ENCODE peak calls at places on chromosomes 1 and 21, in seven cellular contexts. C, U, I, X, Z, A and V are unnamed samples.

GRCh38 chr21:28798798-28799197 is 193.9 kb downstream of the LTN1 start:
- DNase-seq in A (peak; percentile 64), X (no peak), U (no peak), I (no peak), Z (no peak), C (no peak), V (no peak)

GRCh38 chr1:209064850-209065249 is 518.7 kb upstream of the CAMK1G start:
- DNase-seq in A (no peak), X (no peak), U (peak; percentile 58), C (no peak), Z (no peak), I (no peak), V (no peak)

GRCh38 chr1:42703888-42704464 is 21.8 kb downstream of the YBX1 start:
- DNase-seq in Z (no peak), U (no peak), I (no peak), A (no peak), C (no peak), X (no peak), V (no peak)

GRCh38 chr1:181124206-181124825 is 35.8 kb downstream of the IER5 start:
- DNase-seq in Z (no peak), I (no peak), U (peak; percentile 40), C (no peak), A (no peak), X (no peak), V (no peak)

GRCh38 chr1:68796888-68797287 is 300.0 kb upstream of the DEPDC1 start:
- DNase-seq in U (no peak), A (no peak), C (no peak), X (no peak), I (no peak), Z (no peak), V (no peak)

GRCh38 chr1:94658221-94658620 is 116.7 kb upstream of the F3 start:
- DNase-seq in X (no peak), A (peak; percentile 49), I (no peak), C (no peak), U (peak; percentile 80), Z (peak; percentile 26), V (no peak)

GRCh38 chr1:30615816-30616590 is 107.4 kb downstream of the MATN1 start:
- DNase-seq in I (no peak), C (no peak), Z (no peak), U (peak; percentile 33), A (no peak), X (no peak), V (no peak)

GRCh38 chr1:9031484-9032259 is 5.4 kb upstream of the SLC2A7 start:
- DNase-seq in A (no peak), X (no peak), C (no peak), U (no peak), Z (no peak), I (no peak), V (no peak)

GRCh38 chr1:92749024-92749634 is 35.8 kb downstream of the EVI5 start:
- DNase-seq in I (peak; percentile 70), C (peak; percentile 45), Z (peak; percentile 70), A (peak; percentile 78), U (peak; percentile 68), X (no peak), V (no peak)

GRCh38 chr1:154154534-154155181 is at the start of gene NUP210L:
- DNase-seq in X (peak; percentile 4), I (no peak), A (no peak), Z (peak; percentile 15), U (peak; percentile 87), C (peak; percentile 87), V (peak; percentile 66)

GRCh38 chr1:217506878-217507277 is 124.0 kb downstream of the GPATCH2 start:
- DNase-seq in C (no peak), X (no peak), A (no peak), Z (no peak), U (no peak), I (no peak), V (no peak)

GRCh38 chr1:48061162-48062136 is 64.3 kb upstream of the TRABD2B start:
- DNase-seq in A (peak; percentile 38), Z (peak; percentile 38), C (peak; percentile 74), X (no peak), I (peak; percentile 33), U (peak; percentile 90), V (peak; percentile 47)
- TF ChIP-seq CTCF in A (peak; percentile 71), Z (peak; percentile 50), C (no peak), X (peak; percentile 61), I (peak; percentile 71), U (peak; percentile 88), V (peak; percentile 50)

GRCh38 chr21:41768371-41769042 is 1.7 kb upstream of the RIPK4 start:
- DNase-seq in X (peak; percentile 27), A (peak; percentile 70), U (peak; percentile 89), C (no peak), I (no peak), Z (peak; percentile 80), V (peak; percentile 71)
- TF ChIP-seq CTCF in X (peak; percentile 54), A (peak; percentile 52), U (peak; percentile 69), C (no peak), I (peak; percentile 52), Z (peak; percentile 35), V (no peak)

DNA sequence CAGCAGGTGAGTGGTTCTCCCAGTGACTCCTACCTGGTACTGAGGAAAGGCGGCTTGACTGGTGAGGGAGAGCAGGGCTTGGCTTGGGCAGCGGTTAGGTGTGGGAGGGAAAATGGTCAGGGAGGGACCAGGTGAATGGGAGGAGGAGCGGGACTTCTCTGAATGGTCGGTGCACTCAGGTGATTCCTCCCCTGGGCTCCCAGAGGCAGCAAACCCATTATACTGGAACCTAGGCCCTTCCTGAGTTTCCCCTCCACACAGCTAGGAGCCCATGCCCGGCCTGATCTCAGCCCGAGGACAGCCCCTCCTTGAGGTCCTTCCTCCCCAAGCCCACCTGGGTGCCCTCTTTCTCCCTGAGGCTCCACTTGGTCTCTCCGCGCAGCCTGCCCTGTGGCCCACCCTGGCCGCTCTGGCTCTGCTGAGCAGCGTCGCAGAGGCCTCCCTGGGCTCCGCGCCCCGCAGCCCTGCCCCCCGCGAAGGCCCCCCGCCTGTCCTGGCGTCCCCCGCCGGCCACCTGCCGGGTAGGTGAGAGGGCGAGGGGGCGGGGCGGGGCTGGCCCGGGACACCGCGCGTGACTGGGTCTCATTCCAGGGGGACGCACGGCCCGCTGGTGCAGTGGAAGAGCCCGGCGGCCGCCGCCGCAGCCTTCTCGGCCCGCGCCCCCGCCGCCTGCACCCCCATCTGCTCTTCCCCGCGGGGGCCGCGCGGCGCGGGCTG is 2.3 kb downstream of the ARTN start:
- DNase-seq in U (peak; percentile 86), I (no peak), X (no peak), Z (no peak), C (no peak), A (no peak), V (peak; percentile 79)
- TF ChIP-seq CTCF in U (no peak), I (no peak), X (no peak), Z (no peak), C (no peak), A (no peak), V (no peak)

GRCh38 chr21:44533121-44533890 is 6.7 kb downstream of the KRTAP10-1 start:
- DNase-seq in Z (no peak), A (no peak), C (no peak), U (peak; percentile 52), I (no peak), X (no peak), V (no peak)
- TF ChIP-seq CTCF in Z (no peak), A (no peak), C (no peak), U (no peak), I (no peak), X (no peak), V (no peak)

DNA sequence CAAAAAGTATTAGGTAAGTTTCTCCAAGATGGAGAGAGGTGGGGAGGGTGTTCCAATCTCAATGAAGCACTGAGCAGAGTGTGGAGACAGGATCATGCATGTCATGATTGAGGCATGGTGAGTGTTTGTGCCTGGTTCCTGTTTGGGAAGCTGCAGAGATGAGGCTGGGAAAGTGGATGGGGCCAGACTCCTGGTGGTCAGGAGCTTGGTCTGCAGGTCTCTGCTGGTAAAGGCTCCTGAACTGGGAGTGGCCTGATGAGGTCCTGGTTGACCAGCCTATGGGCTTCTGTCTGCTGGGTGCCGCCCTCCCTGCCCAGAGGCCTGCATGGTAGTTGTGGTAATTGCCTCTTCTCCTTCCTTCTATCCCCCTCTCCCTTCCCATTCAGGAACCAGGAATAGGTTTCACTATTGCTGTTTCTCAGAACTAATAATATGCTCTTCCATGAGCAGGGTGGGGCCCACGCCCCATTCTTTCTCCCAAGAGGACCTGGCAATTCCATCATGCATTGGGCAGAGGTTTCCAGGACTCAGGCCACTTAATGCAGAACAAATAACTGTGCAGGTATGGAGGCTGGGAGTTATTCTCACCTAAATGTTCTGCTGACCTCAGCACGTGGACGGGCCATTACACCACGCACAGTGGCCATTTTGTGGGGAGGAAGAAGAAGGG is 24.5 kb downstream of the PROK1 start:
- DNase-seq in A (no peak), X (no peak), Z (peak; percentile 22), C (no peak), U (peak; percentile 87), I (no peak), V (no peak)
- TF ChIP-seq CTCF in A (no peak), X (no peak), Z (no peak), C (no peak), U (peak; percentile 62), I (no peak), V (no peak)

DNA sequence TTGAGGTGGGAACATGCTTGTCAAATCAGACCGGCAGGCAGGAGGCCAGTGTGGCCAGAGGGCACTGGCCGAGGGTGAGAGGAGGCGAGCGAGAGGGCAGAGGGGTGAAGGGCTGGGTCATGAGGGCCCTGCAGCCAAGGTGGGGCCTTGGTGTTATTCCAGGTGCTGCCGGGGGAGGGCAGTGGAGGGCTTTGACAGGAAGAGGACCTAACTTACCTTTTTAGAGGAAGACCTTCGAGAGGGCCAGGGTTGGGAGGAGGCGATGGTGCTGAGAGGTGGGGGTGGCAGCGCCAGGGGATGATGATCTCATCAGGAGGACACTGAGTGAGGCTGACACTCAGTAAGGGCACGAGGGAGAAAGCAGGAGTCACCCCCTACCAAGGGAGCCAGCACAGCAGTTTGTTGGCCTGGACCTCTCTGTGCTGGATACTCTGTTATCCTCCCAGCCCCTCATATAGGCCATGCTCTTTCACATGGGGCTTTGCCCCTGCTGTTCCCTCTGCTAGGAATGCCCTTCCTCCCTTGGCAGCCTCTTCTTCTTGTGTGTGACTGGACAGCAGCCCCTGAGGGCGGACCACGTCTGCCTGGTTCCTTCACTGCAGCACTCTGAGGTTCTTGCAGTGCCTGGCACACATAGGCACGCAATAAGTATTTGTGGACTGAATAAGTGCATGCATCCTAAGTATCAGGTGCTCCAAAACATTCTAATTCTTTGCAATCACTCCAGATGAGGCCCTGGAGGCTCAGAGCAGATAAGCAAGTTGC is 7.5 kb upstream of the TTC22 start:
- DNase-seq in X (no peak), Z (peak; percentile 14), I (no peak), U (peak; percentile 75), A (no peak), C (no peak), V (no peak)
- TF ChIP-seq CTCF in X (peak; percentile 38), Z (no peak), I (peak; percentile 30), U (peak; percentile 55), A (peak; percentile 32), C (no peak), V (no peak)

GRCh38 chr21:17987328-17987727 is 168.2 kb upstream of the C21orf91 start:
- DNase-seq in U (no peak), C (no peak), X (no peak), Z (no peak), A (no peak), I (no peak), V (no peak)
- TF ChIP-seq CTCF in U (no peak), C (no peak), X (no peak), Z (no peak), A (no peak), I (no peak), V (no peak)

GRCh38 chr1:168372857-168373520 is 92.3 kb downstream of the TBX19 start:
- DNase-seq in X (no peak), U (no peak), A (no peak), C (no peak), Z (no peak), I (no peak), V (no peak)
- TF ChIP-seq CTCF in X (no peak), U (no peak), A (no peak), C (no peak), Z (no peak), I (no peak), V (no peak)